ENCODE peak calls at places on chromosomes 11 and 22, in seven cellular contexts. Z is GM12878, L is GM12892, H is SK-N-SH, Y is K562, F is H1, J is HepG2. X is an unnamed sample.
A peak's percentile ranks its signal among the peaks of the same experiment; 100 is the strongest.

GRCh38 chr11:104260456-104260855 is 96.5 kb upstream of the PDGFD start:
- DNase-seq in F (no peak), J (no peak), Y (no peak), H (no peak), L (no peak), Z (no peak), X (no peak)

GRCh38 chr11:103532133-103532788 is 423.0 kb downstream of the DYNC2H1 start:
- DNase-seq in L (no peak), Y (no peak), F (no peak), H (no peak), J (no peak), Z (no peak), X (no peak)

GRCh38 chr22:24401824-24402434 is 25.5 kb upstream of the ADORA2A start:
- DNase-seq in F (no peak), Y (no peak), J (no peak), H (peak; percentile 34), Z (no peak), L (no peak), X (no peak)

GRCh38 chr11:57476223-57476882 is 16.0 kb downstream of the RTN4RL2 start:
- DNase-seq in F (peak; percentile 74), J (no peak), Z (no peak), L (no peak), Y (no peak), H (peak; percentile 79), X (no peak)

GRCh38 chr11:85922367-85922766 is 67.2 kb downstream of the CCDC83 start:
- DNase-seq in Y (no peak), F (no peak), Z (peak; percentile 39), J (no peak), L (no peak), H (no peak), X (no peak)

GRCh38 chr11:80414766-80415165 is 973.9 kb upstream of the TENM4 start:
- DNase-seq in Y (no peak), Z (no peak), L (no peak), H (no peak), J (no peak), F (no peak), X (no peak)

GRCh38 chr11:47152953-47153950 is 23.4 kb downstream of the ARFGAP2 start:
- DNase-seq in Z (peak; percentile 7), H (peak; percentile 89), L (peak; percentile 68), J (peak; percentile 63), F (peak; percentile 97), Y (peak; percentile 77), X (peak; percentile 58)

GRCh38 chr11:117822031-117822521 is 2.5 kb downstream of the FXYD2 start:
- DNase-seq in H (peak; percentile 74), Y (peak; percentile 40), Z (no peak), L (no peak), F (peak; percentile 80), J (no peak), X (no peak)

GRCh38 chr11:49432242-49432848 is 223.9 kb upstream of the FOLH1 start:
- DNase-seq in H (no peak), L (no peak), F (no peak), Z (no peak), J (no peak), Y (no peak), X (no peak)

GRCh38 chr11:12930850-12931249 is 78.3 kb upstream of the RASSF10 start:
- DNase-seq in Z (no peak), L (no peak), H (no peak), J (peak; percentile 43), Y (no peak), F (no peak), X (no peak)

GRCh38 chr11:82718307-82718706 is 15.4 kb downstream of the FAM181B start:
- DNase-seq in F (peak; percentile 54), Y (peak; percentile 59), H (peak; percentile 54), Z (no peak), J (peak; percentile 7), L (no peak), X (peak; percentile 18)

GRCh38 chr22:36966851-36967535 is 52.3 kb downstream of the TST start:
- DNase-seq in J (no peak), L (no peak), H (no peak), Y (no peak), F (no peak), Z (no peak), X (no peak)

GRCh38 chr11:79092791-79093313 is 348.0 kb downstream of the TENM4 start:
- DNase-seq in J (no peak), Z (no peak), L (no peak), H (no peak), Y (peak; percentile 5), F (no peak), X (no peak)

GRCh38 chr11:12771875-12772274 is 97.7 kb downstream of the TEAD1 start:
- DNase-seq in F (no peak), J (no peak), L (no peak), H (no peak), Z (no peak), Y (no peak), X (no peak)

DNA sequence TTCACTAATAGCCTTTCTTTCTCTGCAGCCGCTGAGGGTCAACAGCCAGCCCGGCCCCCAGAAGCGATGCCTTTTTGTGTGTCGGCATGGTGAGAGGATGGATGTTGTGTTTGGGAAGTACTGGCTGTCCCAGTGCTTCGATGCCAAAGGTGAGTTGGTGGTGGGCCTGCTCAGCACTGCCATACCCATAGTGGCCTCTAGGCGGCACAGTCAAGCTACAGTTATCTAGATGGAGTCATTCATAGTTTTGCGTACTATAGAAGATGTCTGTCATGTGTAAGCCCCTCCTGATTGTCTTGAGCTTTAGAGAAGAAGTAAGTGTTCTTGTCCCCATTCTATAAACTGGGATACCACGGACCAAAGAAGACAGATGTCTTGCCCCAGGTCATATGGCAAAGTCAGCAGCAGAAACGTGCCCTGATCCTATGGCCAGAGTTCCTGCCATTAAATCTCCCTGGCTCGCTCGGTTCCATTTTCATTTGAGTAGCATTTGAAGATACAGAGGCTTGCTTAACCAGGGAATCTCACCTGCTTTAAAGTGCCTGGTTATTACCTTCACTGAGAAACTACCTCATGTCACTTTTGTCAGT is 42.1 kb upstream of the CRTAM start:
- DNase-seq in F (peak; percentile 92), Y (peak; percentile 37), L (peak; percentile 32), Z (no peak), H (peak; percentile 43), J (peak; percentile 9), X (peak; percentile 35)
- TF ChIP-seq TAF1 in F (no peak), Y (no peak), L (no peak), Z (no peak), H (no peak), J (no peak), X (no peak)

GRCh38 chr11:68146704-68147474 is 25.7 kb upstream of the CHKA start:
- DNase-seq in Z (no peak), J (peak; percentile 97), H (peak; percentile 82), F (no peak), L (no peak), Y (peak; percentile 80), X (no peak)
- TF ChIP-seq TAF1 in Z (no peak), J (peak; percentile 82), H (no peak), F (no peak), L (no peak), Y (peak; percentile 20), X (no peak)

DNA sequence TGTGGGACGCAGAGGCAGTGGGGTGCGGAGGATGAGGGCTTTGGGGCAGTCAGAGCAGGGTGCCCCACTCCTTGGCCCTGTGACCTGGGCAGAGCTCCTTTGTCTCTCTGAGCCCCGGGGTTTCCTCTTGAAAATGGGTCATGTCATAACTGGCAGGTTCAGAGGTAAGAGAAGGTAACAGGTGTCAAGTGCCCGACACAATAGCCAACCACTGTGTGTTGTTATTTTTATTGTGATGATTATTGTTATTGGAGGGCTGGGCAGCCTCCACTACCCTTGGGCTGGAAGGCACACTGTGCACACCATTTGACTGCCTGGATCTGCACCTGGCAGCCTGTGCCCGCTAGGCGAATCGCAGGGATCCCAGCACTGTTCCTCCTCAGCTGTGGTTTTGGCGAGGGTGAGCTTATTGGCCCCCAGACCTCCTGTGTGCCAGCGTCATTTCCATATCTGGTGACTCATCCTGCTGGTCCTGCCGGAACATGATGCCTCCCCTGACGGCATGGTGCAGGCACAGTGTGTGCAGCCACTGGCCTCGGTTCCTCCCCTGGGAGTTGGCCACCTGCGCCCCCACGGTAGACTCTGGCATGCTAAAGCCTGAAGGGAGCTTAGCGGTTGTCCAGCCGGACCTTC is 15.4 kb upstream of the SOX10 start:
- DNase-seq in F (no peak), L (no peak), H (no peak), Y (peak; percentile 12), Z (no peak), J (no peak), X (no peak)
- TF ChIP-seq TAF1 in F (no peak), L (no peak), H (no peak), Y (no peak), Z (no peak), J (no peak), X (no peak)

DNA sequence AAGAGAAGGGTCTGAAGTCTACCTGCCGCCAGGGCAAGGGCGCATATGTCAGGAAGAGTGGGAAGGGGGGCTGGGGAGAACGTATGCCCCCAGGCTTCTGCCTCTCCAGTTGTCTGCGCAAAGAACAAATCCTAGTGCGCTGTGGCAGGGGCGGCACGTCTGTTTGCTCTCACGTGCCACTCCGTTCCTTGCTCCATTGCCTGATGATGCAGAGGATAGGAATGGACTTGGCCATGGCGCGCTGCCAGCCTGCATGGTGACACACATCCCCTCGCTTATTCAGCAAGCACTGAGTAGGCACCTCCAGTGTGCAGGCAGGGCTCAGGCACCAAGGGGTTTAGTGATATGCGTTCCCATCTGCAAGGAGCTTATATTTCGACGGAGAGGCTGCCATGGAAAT is 45.4 kb upstream of the SLC22A12 start:
- DNase-seq in Z (no peak), H (no peak), J (no peak), Y (no peak), L (no peak), F (no peak), X (no peak)
- TF ChIP-seq TAF1 in Z (no peak), H (no peak), J (no peak), Y (no peak), L (no peak), F (no peak), X (no peak)

DNA sequence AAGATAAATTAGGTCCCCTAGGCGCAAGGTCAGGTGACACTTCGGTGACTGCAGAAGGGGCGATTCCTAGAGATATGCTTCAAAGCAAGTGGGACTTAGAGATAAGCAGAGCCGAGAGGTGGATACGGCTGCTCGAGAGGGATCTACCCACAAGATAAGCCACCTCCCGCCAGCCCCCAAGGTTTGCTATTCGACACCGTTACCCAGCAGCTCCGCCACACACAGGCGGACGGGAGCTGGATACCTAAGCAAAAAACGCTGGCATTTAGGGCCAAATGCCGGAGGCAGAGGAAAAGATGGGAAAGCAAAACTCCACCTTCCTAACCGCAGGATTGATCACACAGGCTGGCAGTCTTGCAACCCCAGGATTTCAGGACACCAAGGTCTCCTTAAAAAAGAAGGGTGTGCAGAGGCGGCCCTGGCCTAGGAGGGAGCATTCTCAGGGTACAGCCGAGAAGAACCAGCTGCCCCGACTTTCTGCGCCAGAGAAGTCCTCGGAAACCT is 709 bp downstream of the FTH1 start:
- DNase-seq in J (no peak), Z (no peak), L (no peak), Y (peak; percentile 93), H (peak; percentile 45), F (no peak), X (no peak)
- TF ChIP-seq TAF1 in J (no peak), Z (peak; percentile 31), L (no peak), Y (no peak), H (peak; percentile 48), F (no peak), X (peak; percentile 6)

X was measured in GM12891.